ENCODE peak calls at places on chromosomes 13 and 19, in eight cellular contexts. L, P, O, T, C, B, F and G are unnamed samples.

GRCh38 chr19:15538774-15539173 is 30.4 kb downstream of the CYP4F22 start:
- DNase-seq in C (peak; percentile 22), T (peak; percentile 4), P (no peak), L (no peak), F (no peak), B (no peak), O (no peak), G (no peak)

GRCh38 chr13:43126420-43126819 is 103.0 kb downstream of the DNAJC15 start:
- DNase-seq in L (no peak), C (no peak), T (no peak), O (no peak), B (no peak), P (no peak), F (no peak), G (no peak)

GRCh38 chr13:34847751-34848150 is 94.3 kb upstream of the NBEA start:
- DNase-seq in B (no peak), C (no peak), P (no peak), T (no peak), L (no peak), F (no peak), O (no peak), G (no peak)

GRCh38 chr19:38319421-38320258 is at the start of gene KCNK6:
- DNase-seq in T (no peak), B (peak; percentile 41), O (peak; percentile 59), C (peak; percentile 23), L (peak; percentile 50), F (peak; percentile 14), P (peak; percentile 58), G (peak; percentile 87)

GRCh38 chr13:69912576-69913074 is 195.0 kb upstream of the ATXN8OS start:
- DNase-seq in L (no peak), F (no peak), O (no peak), P (no peak), C (no peak), T (no peak), B (no peak), G (no peak)

GRCh38 chr19:54035215-54036178 is 28.2 kb downstream of the VSTM1 start:
- DNase-seq in B (no peak), C (peak; percentile 92), L (no peak), F (peak; percentile 82), P (no peak), O (no peak), T (peak; percentile 78), G (peak; percentile 70)

GRCh38 chr19:2770055-2771013 is 12.7 kb downstream of the SGTA start:
- DNase-seq in L (no peak), C (peak; percentile 74), P (peak; percentile 62), F (no peak), O (peak; percentile 66), T (peak; percentile 47), B (no peak), G (peak; percentile 51)

GRCh38 chr19:47609885-47610545 is 1.1 kb downstream of the BICRA start:
- DNase-seq in O (peak; percentile 40), C (peak; percentile 47), L (peak; percentile 43), T (peak; percentile 26), P (peak; percentile 55), B (peak; percentile 41), F (peak; percentile 16), G (peak; percentile 82)

GRCh38 chr19:5696196-5697021 is 6.3 kb downstream of the RPL36 start:
- DNase-seq in T (no peak), L (no peak), B (no peak), O (no peak), F (no peak), P (no peak), C (no peak), G (no peak)

GRCh38 chr13:98175823-98176222 is 1.2 kb downstream of the RNF113B start:
- DNase-seq in T (peak; percentile 63), L (no peak), F (peak; percentile 14), B (no peak), O (no peak), C (no peak), P (no peak), G (no peak)

GRCh38 chr13:95235199-95235726 is 66.0 kb downstream of the ABCC4 start:
- DNase-seq in B (no peak), T (no peak), F (no peak), P (no peak), C (no peak), L (no peak), O (no peak), G (no peak)

GRCh38 chr13:39451301-39451700 is 151.7 kb downstream of the LHFPL6 start:
- DNase-seq in T (peak; percentile 16), P (no peak), F (peak; percentile 25), L (no peak), C (peak; percentile 73), B (no peak), O (no peak), G (no peak)

GRCh38 chr19:47310819-47311218 is 1.2 kb downstream of the C5AR1 start:
- DNase-seq in C (peak; percentile 46), B (peak; percentile 51), F (no peak), P (peak; percentile 42), L (no peak), O (no peak), T (peak; percentile 21), G (no peak)

GRCh38 chr19:41355802-41356201 is 2.1 kb upstream of the TGFB1 start:
- DNase-seq in T (no peak), L (no peak), B (no peak), P (peak; percentile 36), O (no peak), F (no peak), C (no peak), G (no peak)

GRCh38 chr19:41893899-41894298 is 10.9 kb downstream of the ARHGEF1 start:
- DNase-seq in O (no peak), T (peak; percentile 38), C (no peak), P (no peak), L (no peak), B (no peak), F (no peak), G (peak; percentile 92)

GRCh38 chr13:111936267-111936925 is 130.6 kb upstream of the SOX1 start:
- DNase-seq in P (no peak), F (no peak), O (no peak), T (no peak), L (no peak), B (no peak), C (no peak), G (no peak)

GRCh38 chr13:93771782-93772181 is 545.2 kb downstream of the GPC6 start:
- DNase-seq in O (no peak), T (peak; percentile 31), B (no peak), C (peak; percentile 38), F (peak; percentile 53), P (no peak), L (no peak), G (no peak)

GRCh38 chr19:29324717-29325116 is 111.8 kb upstream of the UQCRFS1 start:
- DNase-seq in P (no peak), O (no peak), F (no peak), B (no peak), C (no peak), L (no peak), T (no peak), G (no peak)

GRCh38 chr19:19039901-19040300 is 6.5 kb downstream of the ARMC6 start:
- DNase-seq in F (no peak), P (no peak), T (no peak), C (no peak), O (no peak), B (no peak), L (peak; percentile 11), G (no peak)

GRCh38 chr19:17333611-17334413 is 843 bp downstream of the ANO8 start:
- DNase-seq in O (no peak), F (peak; percentile 75), T (peak; percentile 80), B (no peak), C (peak; percentile 64), L (peak; percentile 42), P (no peak), G (peak; percentile 89)

GRCh38 chr13:48585456-48585840 is 52.6 kb upstream of the RCBTB2 start:
- DNase-seq in T (no peak), O (no peak), P (no peak), C (peak; percentile 77), F (peak; percentile 77), B (no peak), L (no peak), G (no peak)

GRCh38 chr19:50667177-50667758 is 18.0 kb downstream of the C19orf81 start:
- DNase-seq in C (no peak), T (no peak), B (no peak), O (no peak), L (no peak), F (no peak), P (no peak), G (no peak)
- H3K4me3 ChIP-seq in C (no peak overlapping the region), T (no peak overlapping the region), B (no peak overlapping the region), O (no peak overlapping the region), L (no peak overlapping the region), F (no peak overlapping the region), P (no peak overlapping the region), G (no peak overlapping the region)

GRCh38 chr19:12873891-12874745 is 7.1 kb downstream of the DNASE2 start:
- DNase-seq in T (no peak), C (no peak), B (no peak), O (no peak), F (no peak), L (no peak), P (no peak), G (peak; percentile 45)
- H3K4me3 ChIP-seq in T (no peak overlapping the region), C (no peak overlapping the region), B (no peak overlapping the region), O (no peak overlapping the region), F (no peak overlapping the region), L (no peak overlapping the region), P (no peak overlapping the region), G (peak overlapping the region; percentile 28)

DNA sequence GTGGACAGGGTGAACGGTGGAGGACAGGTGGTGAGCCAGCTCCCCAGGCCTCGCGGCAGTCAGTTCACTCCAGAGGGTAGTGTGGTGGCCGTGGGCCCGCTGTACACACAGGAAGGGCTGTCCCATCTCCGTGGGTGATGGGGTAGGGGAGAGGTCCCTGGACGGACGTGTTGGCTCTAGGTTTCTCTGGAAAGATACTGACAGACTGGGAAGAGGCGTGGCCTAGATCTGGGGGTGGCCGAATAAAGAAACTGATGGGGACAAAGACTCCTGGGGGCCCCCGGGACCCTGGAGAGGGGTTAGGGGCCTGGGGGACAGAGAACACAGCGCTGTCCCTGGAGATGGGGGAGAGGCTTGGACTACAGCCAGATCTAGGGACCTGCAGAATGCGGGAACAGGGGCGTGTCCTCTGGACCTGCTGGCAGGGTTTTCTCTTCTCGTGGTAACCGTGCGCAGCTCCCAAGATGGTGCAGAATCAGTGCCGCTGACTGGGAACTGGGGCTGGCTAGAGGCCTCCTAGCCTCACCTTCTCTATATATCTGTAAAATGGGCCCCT is 4.0 kb upstream of the PRAM1 start:
- DNase-seq in O (no peak), P (no peak), T (no peak), L (no peak), F (no peak), C (no peak), B (no peak), G (peak; percentile 85)
- H3K4me3 ChIP-seq in O (peak overlapping the region; percentile 44), P (peak overlapping the region; percentile 68), T (no peak overlapping the region), L (peak overlapping the region; percentile 66), F (peak overlapping the region; percentile 70), C (peak overlapping the region; percentile 61), B (peak overlapping the region; percentile 51), G (peak overlapping the region; percentile 64)

DNA sequence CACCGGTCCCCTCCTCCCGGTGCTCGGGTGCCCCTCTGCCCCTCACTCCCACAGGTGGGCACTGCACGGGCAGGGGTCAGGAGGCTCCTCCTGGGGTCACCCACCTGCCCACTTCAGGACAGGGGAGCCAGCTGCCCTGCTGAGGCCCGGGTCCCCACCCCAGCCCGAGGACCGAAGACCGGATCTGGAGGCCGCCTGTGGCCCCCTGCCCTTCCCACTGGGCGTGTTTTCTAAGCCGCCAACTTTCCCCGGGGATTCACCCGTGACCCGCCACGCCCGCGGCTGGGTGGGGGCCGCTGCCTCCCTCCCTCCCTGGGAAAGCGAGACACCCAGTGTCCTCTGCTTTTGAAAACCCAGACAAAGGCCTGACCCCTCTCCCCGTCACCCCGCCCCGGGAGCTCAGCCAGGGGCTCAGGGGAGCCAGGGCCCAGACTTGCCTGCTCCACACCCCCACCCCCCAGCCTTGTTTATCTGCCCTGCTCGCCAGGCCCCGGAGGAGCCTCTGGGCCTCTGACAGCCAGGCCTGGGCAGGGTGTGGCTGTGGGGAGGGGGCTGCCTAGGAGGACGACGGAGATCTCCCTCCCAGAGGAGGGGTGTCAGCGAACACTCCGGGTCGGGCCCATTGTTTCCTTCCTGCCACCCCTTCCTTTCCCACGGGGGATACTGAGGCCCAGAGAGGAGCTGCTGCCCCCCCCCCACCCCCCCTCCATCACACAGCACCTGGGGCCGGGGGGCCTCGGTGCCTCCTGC is 1.4 kb downstream of the PALM start:
- DNase-seq in L (no peak), O (peak; percentile 55), B (peak; percentile 48), C (no peak), F (no peak), T (no peak), P (peak; percentile 77), G (peak; percentile 59)
- H3K4me3 ChIP-seq in L (no peak overlapping the region), O (peak overlapping the region; percentile 90), B (peak overlapping the region; percentile 51), C (peak overlapping the region; percentile 57), F (peak overlapping the region; percentile 51), T (peak overlapping the region; percentile 95), P (peak overlapping the region; percentile 73), G (peak overlapping the region; percentile 57)